ENCODE peak calls at places on chromosomes 6 and 20, in nine cellular contexts. M is T-cell; L is T-helper 2 cell; D is CD4-positive, CD25-positive, alpha-beta regulatory T cell; F is putamen; V is stomach; Y is NCI-H1092; S is glutamatergic neuron; T is fibroblast of mammary gland. P is an unnamed sample.

GRCh38 chr6:4378319-4378996 is 243.1 kb upstream of the ECI2 start:
- DNase-seq in L (no peak), F (no peak), T (no peak), M (no peak), V (no peak), S (no peak), Y (no peak), D (no peak), P (no peak)

GRCh38 chr6:87100216-87100615 is 5.3 kb upstream of the CGA start:
- DNase-seq in S (no peak), Y (no peak), M (no peak), D (no peak), T (no peak), L (no peak), V (no peak), F (no peak), P (no peak)

GRCh38 chr20:62476074-62476838 is 461 bp upstream of the GATA5 start:
- DNase-seq in L (no peak), S (peak; percentile 54), F (no peak), Y (no peak), T (no peak), M (no peak), D (no peak), V (peak; percentile 81), P (peak; percentile 29)

GRCh38 chr6:112879920-112880413 is 532.8 kb downstream of the RFPL4B start:
- DNase-seq in F (peak; percentile 63), Y (no peak), L (no peak), M (no peak), D (no peak), S (peak; percentile 24), T (peak; percentile 48), V (peak; percentile 49), P (no peak)

GRCh38 chr6:132000296-132000695 is 49.1 kb upstream of the CCN2 start:
- DNase-seq in S (no peak), V (no peak), M (no peak), F (no peak), Y (no peak), L (no peak), D (no peak), T (no peak), P (no peak)

GRCh38 chr6:124999105-124999764 is 37.0 kb downstream of the RNF217 start:
- DNase-seq in T (no peak), Y (no peak), L (no peak), D (no peak), F (no peak), S (no peak), V (peak; percentile 74), M (no peak), P (no peak)

GRCh38 chr20:4717816-4718215 is 3.9 kb upstream of the PRND start:
- DNase-seq in D (no peak), F (no peak), Y (no peak), V (no peak), M (no peak), L (no peak), S (no peak), T (peak; percentile 18), P (no peak)

GRCh38 chr6:138662474-138662873 is 111.1 kb upstream of the CCDC28A start:
- DNase-seq in D (no peak), M (no peak), L (no peak), S (no peak), F (no peak), V (no peak), Y (no peak), T (peak; percentile 80), P (no peak)

GRCh38 chr6:67068781-67069180 is 1361.8 kb upstream of the EYS start:
- DNase-seq in V (no peak), S (no peak), F (no peak), D (no peak), M (no peak), L (no peak), T (no peak), Y (no peak), P (no peak)

GRCh38 chr6:155247618-155248017 is 16.2 kb upstream of the CLDN20 start:
- DNase-seq in V (no peak), D (no peak), F (no peak), M (no peak), S (no peak), T (peak; percentile 31), L (no peak), Y (no peak), P (no peak)

GRCh38 chr20:62811720-62812119 is 5.1 kb upstream of the COL9A3 start:
- DNase-seq in V (no peak), Y (no peak), M (no peak), S (no peak), T (no peak), F (no peak), L (no peak), D (no peak), P (no peak)

GRCh38 chr6:226516-227073 is 65.7 kb upstream of the DUSP22 start:
- DNase-seq in S (no peak), L (no peak), Y (no peak), D (no peak), V (no peak), F (no peak), T (no peak), M (no peak), P (no peak)

GRCh38 chr6:80250391-80250997 is 144.0 kb downstream of the BCKDHB start:
- DNase-seq in V (no peak), D (no peak), Y (no peak), M (no peak), L (no peak), S (no peak), T (peak; percentile 10), F (no peak), P (no peak)

GRCh38 chr6:2770171-2770570 is 5.0 kb downstream of the WRNIP1 start:
- DNase-seq in D (no peak), T (no peak), Y (no peak), F (no peak), S (no peak), M (no peak), V (no peak), L (no peak), P (no peak)

GRCh38 chr20:792248-792647 is 23.9 kb upstream of the SLC52A3 start:
- DNase-seq in F (no peak), D (no peak), L (no peak), T (no peak), V (no peak), S (no peak), M (no peak), Y (no peak), P (no peak)

GRCh38 chr20:61758556-61759200 is 307.0 kb downstream of the TAF4 start:
- DNase-seq in S (no peak), F (no peak), Y (no peak), T (no peak), V (no peak), L (no peak), D (no peak), M (no peak), P (no peak)

GRCh38 chr6:134007077-134007476 is 45.3 kb downstream of the SLC2A12 start:
- DNase-seq in D (no peak), L (no peak), Y (peak; percentile 30), M (no peak), V (peak; percentile 93), F (no peak), S (no peak), T (no peak), P (no peak)